ENCODE peak calls at places on chromosome 11, in seven cellular contexts. O is IMR-90, S is mesendoderm, E is mesenchymal stem cell, B is neuronal stem cell, K is H9, X is trophoblast cell. Y is an unnamed sample.

GRCh38 chr11:131423715-131424114 is 53.3 kb downstream of the NTM start:
- DNase-seq in O (peak), S (peak), E (peak), B (no peak), K (no peak), X (peak), Y (no peak)

GRCh38 chr11:12455938-12456337 is 78.6 kb downstream of the PARVA start:
- DNase-seq in O (peak), S (no peak), E (peak), B (no peak), K (no peak), X (no peak), Y (no peak)

GRCh38 chr11:126076641-126077040 is 14.0 kb upstream of the CDON start:
- DNase-seq in O (no peak), S (peak), E (no peak), B (no peak), K (no peak), X (no peak), Y (no peak)

GRCh38 chr11:130837194-130837593 is 79.1 kb downstream of the SNX19 start:
- DNase-seq in O (no peak), S (no peak), E (no peak), B (no peak), K (no peak), X (no peak), Y (no peak)

GRCh38 chr11:12771875-12772274 is 97.7 kb downstream of the TEAD1 start:
- DNase-seq in O (peak), S (no peak), E (no peak), B (no peak), K (no peak), X (no peak), Y (no peak)

GRCh38 chr11:72494109-72494429 is 59.7 kb upstream of the CLPB start:
- DNase-seq in O (no peak), S (no peak), E (no peak), B (no peak), K (no peak), X (no peak), Y (no peak)

GRCh38 chr11:9922806-9923205 is 258.9 kb downstream of the SWAP70 start:
- DNase-seq in O (no peak), S (peak), E (peak), B (no peak), K (peak), X (no peak), Y (peak)

GRCh38 chr11:116379185-116379828 is 393.5 kb downstream of the BUD13 start:
- DNase-seq in O (peak), S (peak), E (peak), B (peak), K (peak), X (peak), Y (no peak)

GRCh38 chr11:33730716-33731115 is 5.5 kb downstream of the CD59 start:
- DNase-seq in O (no peak), S (no peak), E (no peak), B (no peak), K (no peak), X (no peak), Y (no peak)

GRCh38 chr11:78740175-78741161 is 165.8 kb upstream of the NARS2 start:
- DNase-seq in O (no peak), S (peak), E (no peak), B (no peak), K (no peak), X (no peak), Y (no peak)

GRCh38 chr11:57772562-57772961 is 11.0 kb downstream of the CTNND1 start:
- DNase-seq in O (peak), S (no peak), E (peak), B (no peak), K (no peak), X (peak), Y (no peak)

GRCh38 chr11:33980896-33981295 is 70.6 kb upstream of the CAPRIN1 start:
- DNase-seq in O (no peak), S (no peak), E (no peak), B (no peak), K (no peak), X (no peak), Y (no peak)

GRCh38 chr11:67458266-67458665 is 3.1 kb downstream of the CABP4 start:
- DNase-seq in O (no peak), S (no peak), E (no peak), B (no peak), K (no peak), X (no peak), Y (no peak)

GRCh38 chr11:124320097-124320496 is at the start of gene OR8D2:
- DNase-seq in O (no peak), S (no peak), E (no peak), B (no peak), K (no peak), X (no peak), Y (no peak)

GRCh38 chr11:118115048-118115447 is 28.3 kb upstream of the SMIM35 start:
- DNase-seq in O (no peak), S (no peak), E (no peak), B (no peak), K (no peak), X (peak), Y (no peak)

GRCh38 chr11:15901046-15901445 is 455.3 kb downstream of the SOX6 start:
- DNase-seq in O (no peak), S (peak), E (no peak), B (no peak), K (no peak), X (no peak), Y (no peak)

GRCh38 chr11:14054708-14055107 is 92.2 kb downstream of the SPON1 start:
- DNase-seq in O (no peak), S (no peak), E (no peak), B (no peak), K (no peak), X (no peak), Y (no peak)

GRCh38 chr11:130786987-130787688 is 129.1 kb downstream of the SNX19 start:
- DNase-seq in O (peak), S (no peak), E (no peak), B (no peak), K (no peak), X (no peak), Y (no peak)

GRCh38 chr11:21110378-21110777 is 441.0 kb downstream of the NELL1 start:
- DNase-seq in O (no peak), S (no peak), E (no peak), B (no peak), K (no peak), X (no peak), Y (no peak)

GRCh38 chr11:91296628-91297027 is 928.0 kb upstream of the FAT3 start:
- DNase-seq in O (peak), S (no peak), E (peak), B (no peak), K (no peak), X (no peak), Y (no peak)

GRCh38 chr11:12170984-12171383 is 60.6 kb downstream of the MICAL2 start:
- DNase-seq in O (peak), S (no peak), E (peak), B (no peak), K (no peak), X (no peak), Y (no peak)

GRCh38 chr11:95137299-95137698 is 47.7 kb downstream of the ENDOD1 start:
- DNase-seq in O (no peak), S (no peak), E (no peak), B (no peak), K (no peak), X (peak), Y (no peak)

GRCh38 chr11:126490261-126490660 is 134.8 kb downstream of the ST3GAL4 start:
- DNase-seq in O (no peak), S (no peak), E (no peak), B (no peak), K (no peak), X (no peak), Y (no peak)

DNA sequence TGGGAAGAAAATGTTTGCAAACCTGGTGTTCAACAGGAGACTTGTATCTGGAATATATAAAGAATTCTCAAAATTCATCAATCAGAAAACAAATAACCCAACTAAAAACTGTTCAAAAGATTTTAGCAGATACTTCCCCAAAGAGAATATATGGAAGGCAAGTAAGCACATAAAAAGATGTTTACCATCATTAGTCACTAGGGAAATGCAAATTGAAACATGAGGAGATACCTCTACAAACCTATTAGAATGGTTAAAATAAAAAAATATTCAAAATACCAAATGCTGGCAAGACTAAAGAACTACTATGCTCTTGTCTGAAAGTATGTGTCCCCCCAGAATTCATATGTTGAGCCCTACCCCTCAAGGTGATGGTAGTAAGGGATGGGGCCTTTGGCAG is 8.6 kb downstream of the EXPH5 start:
- DNase-seq in O (no peak), S (no peak), E (no peak), B (no peak), K (no peak), X (no peak), Y (no peak)
- H3K23ac ChIP-seq in O (no peak), S (no peak), E (no peak), B (no peak), K (no peak), X (no peak), Y (no peak)

DNA sequence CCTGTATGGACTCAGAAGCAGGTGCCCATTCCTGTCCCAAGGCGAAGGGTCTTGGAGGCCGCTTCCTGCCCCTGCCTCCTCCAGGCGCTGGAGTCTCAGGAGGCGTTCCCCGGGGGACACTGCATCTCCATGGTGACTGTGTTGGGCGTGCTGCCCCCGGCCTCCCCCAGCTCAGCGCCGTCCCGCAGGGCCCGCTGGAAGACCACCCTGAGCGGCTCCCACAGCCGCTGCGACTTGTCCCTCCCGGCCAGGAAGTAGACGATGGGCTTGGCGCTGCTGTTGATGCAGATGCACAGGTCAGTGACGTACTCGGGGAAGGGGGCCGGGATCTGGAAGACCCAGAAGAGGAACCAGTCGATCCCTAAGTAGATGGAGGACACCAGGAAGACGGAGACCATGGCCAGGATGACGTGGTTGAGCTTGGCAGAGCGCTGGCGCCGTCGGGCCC is 7.8 kb downstream of the MRGPRF start:
- DNase-seq in O (no peak), S (no peak), E (no peak), B (no peak), K (peak), X (no peak), Y (no peak)
- H3K23ac ChIP-seq in O (no peak), S (no peak), E (no peak), B (peak), K (no peak), X (no peak), Y (no peak)

GRCh38 chr11:74909812-74910211 is 39.1 kb downstream of the XRRA1 start:
- DNase-seq in O (no peak), S (no peak), E (no peak), B (no peak), K (no peak), X (no peak), Y (no peak)
- H3K23ac ChIP-seq in O (no peak), S (no peak), E (no peak), B (no peak), K (no peak), X (no peak), Y (no peak)

GRCh38 chr11:132822294-132822693 is 710.0 kb downstream of the OPCML start:
- DNase-seq in O (no peak), S (no peak), E (no peak), B (no peak), K (no peak), X (no peak), Y (no peak)

GRCh38 chr11:132821027-132821426 is 711.3 kb downstream of the OPCML start:
- DNase-seq in O (peak), S (peak), E (peak), B (no peak), K (no peak), X (peak), Y (peak)

GRCh38 chr11:132817387-132817786 is 714.9 kb downstream of the OPCML start:
- DNase-seq in O (no peak), S (no peak), E (no peak), B (no peak), K (no peak), X (no peak), Y (no peak)
- H3K23ac ChIP-seq in O (no peak), S (no peak), E (no peak), B (no peak), K (no peak), X (no peak), Y (no peak)

GRCh38 chr11:64592234-64592615 is 1.2 kb downstream of the SLC22A12 start:
- DNase-seq in O (no peak), S (no peak), E (no peak), B (no peak), K (no peak), X (no peak), Y (no peak)
- H3K23ac ChIP-seq in O (no peak), S (no peak), E (no peak), B (no peak), K (no peak), X (no peak), Y (no peak)

GRCh38 chr11:6667733-6668374 is 12.2 kb upstream of the DCHS1 start:
- DNase-seq in O (peak), S (peak), E (peak), B (no peak), K (no peak), X (peak), Y (no peak)
- H3K23ac ChIP-seq in O (no peak), S (no peak), E (no peak), B (no peak), K (no peak), X (no peak), Y (no peak)

DNA sequence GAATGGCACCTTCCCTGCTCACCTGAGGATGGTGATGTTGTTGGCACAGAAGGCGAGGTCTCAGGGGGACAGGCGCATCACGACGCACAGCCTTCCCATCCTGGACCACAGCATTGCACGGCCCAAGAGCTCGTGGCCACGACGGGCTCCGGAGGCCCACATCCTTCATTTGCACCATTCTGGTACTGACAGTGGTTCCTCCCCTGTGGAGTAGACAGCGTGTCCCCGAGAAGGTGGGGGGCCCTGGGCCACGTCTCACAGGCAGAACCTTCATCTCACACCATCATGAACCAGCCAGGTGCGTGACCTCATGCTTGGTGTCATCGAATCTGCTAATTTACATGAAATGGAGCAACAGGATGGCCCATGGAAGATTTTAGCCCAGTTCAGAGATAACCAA is 180.0 kb downstream of the CTTN start:
- DNase-seq in O (no peak), S (no peak), E (no peak), B (no peak), K (no peak), X (no peak), Y (no peak)
- H3K23ac ChIP-seq in O (no peak), S (no peak), E (no peak), B (peak), K (no peak), X (no peak), Y (no peak)

GRCh38 chr11:5851002-5851401 is 6.5 kb downstream of the OR52E8 start:
- DNase-seq in O (no peak), S (no peak), E (no peak), B (no peak), K (no peak), X (no peak), Y (no peak)

GRCh38 chr11:5841797-5842196 is at the start of gene OR52E6:
- DNase-seq in O (no peak), S (no peak), E (no peak), B (no peak), K (no peak), X (no peak), Y (no peak)

DNA sequence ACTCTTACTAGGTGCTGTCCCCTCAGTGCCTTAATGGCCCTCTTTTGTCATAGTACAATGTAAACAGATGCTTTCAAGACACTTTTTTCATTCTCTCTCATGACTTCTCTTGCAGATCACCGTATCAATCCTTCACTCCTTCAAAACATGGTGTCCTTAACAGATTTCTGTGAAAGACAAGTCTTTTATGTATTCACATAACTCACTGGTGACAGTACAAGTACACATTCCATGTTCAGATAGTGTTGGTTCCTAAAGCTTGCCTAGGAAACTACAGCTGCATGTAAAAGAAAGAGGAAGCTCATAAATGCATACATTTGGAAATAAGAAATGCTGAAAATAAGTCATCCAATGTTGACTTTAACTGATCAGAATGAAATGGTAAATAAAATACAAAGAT is 5.0 kb upstream of the OR52E6 start:
- DNase-seq in O (no peak), S (no peak), E (no peak), B (no peak), K (no peak), X (no peak), Y (no peak)
- H3K23ac ChIP-seq in O (no peak), S (no peak), E (no peak), B (no peak), K (no peak), X (no peak), Y (no peak)

Y was measured in H1.